ENCODE peak calls at places on chromosome 22, in eight cellular contexts. K is HepG2, V is SK-N-SH, U is HCT116, X is GM12878, Y is K562, N is endothelial cell of umbilical vein, Q is H1. D is an unnamed sample.

GRCh38 chr22:27252282-27253049 is 549.1 kb downstream of the MN1 start:
- DNase-seq in N (peak), U (no peak), Q (no peak), X (no peak), K (no peak), Y (no peak), V (no peak), D (no peak)

GRCh38 chr22:21734540-21735197 is 925 bp downstream of the YPEL1 start:
- DNase-seq in Y (peak), V (no peak), U (no peak), K (no peak), Q (no peak), X (no peak), N (peak), D (no peak)

GRCh38 chr22:37043828-37044538 is 7.6 kb upstream of the KCTD17 start:
- DNase-seq in V (peak), U (peak), N (peak), K (peak), Y (peak), Q (no peak), X (no peak), D (no peak)

GRCh38 chr22:36936362-36937116 is 23.1 kb downstream of the CSF2RB start:
- DNase-seq in V (no peak), K (no peak), U (no peak), N (no peak), Y (no peak), Q (peak), X (no peak), D (no peak)

GRCh38 chr22:26330971-26331625 is 98.0 kb upstream of the ASPHD2 start:
- DNase-seq in N (peak), U (peak), V (peak), X (peak), Q (peak), K (peak), Y (peak), D (no peak)

GRCh38 chr22:17460895-17461294 is 91.6 kb downstream of the CECR2 start:
- DNase-seq in Y (no peak), V (no peak), N (no peak), K (no peak), U (no peak), X (no peak), Q (no peak), D (no peak)

GRCh38 chr22:27206747-27207133 is 549.4 kb downstream of the MIAT start:
- DNase-seq in K (no peak), X (no peak), Y (no peak), N (no peak), U (no peak), V (no peak), Q (no peak), D (no peak)

GRCh38 chr22:23874871-23875270 is 17.2 kb downstream of the SLC2A11 start:
- DNase-seq in X (no peak), Y (no peak), K (no peak), U (no peak), N (no peak), V (no peak), Q (no peak), D (no peak)

GRCh38 chr22:45459235-45459634 is 43.4 kb upstream of the FBLN1 start:
- DNase-seq in K (no peak), V (no peak), Y (no peak), N (no peak), U (no peak), Q (no peak), X (no peak), D (no peak)

GRCh38 chr22:12601870-12602779 is 2925.9 kb upstream of the OR11H1 start:
- DNase-seq in U (no peak), Y (peak), X (no peak), Q (no peak), V (peak), K (peak), N (no peak), D (no peak)

GRCh38 chr22:17944205-17944725 is 80.1 kb downstream of the MICAL3 start:
- DNase-seq in K (no peak), Y (no peak), X (no peak), U (no peak), V (peak), Q (no peak), N (no peak), D (no peak)

GRCh38 chr22:25853078-25853477 is 111.1 kb downstream of the MYO18B start:
- DNase-seq in K (no peak), U (no peak), X (no peak), Q (no peak), Y (peak), N (no peak), V (no peak), D (no peak)

GRCh38 chr22:18114495-18114894 is 3.9 kb downstream of the TUBA8 start:
- DNase-seq in Y (no peak), N (no peak), U (no peak), Q (no peak), K (no peak), X (no peak), V (no peak), D (no peak)

GRCh38 chr22:29994027-29994715 is 86.1 kb upstream of the HORMAD2 start:
- DNase-seq in N (peak), X (no peak), Q (no peak), V (peak), Y (no peak), K (peak), U (no peak), D (no peak)

GRCh38 chr22:27075028-27075678 is 417.8 kb downstream of the MIAT start:
- DNase-seq in K (no peak), Y (no peak), X (no peak), V (no peak), U (no peak), Q (peak), N (no peak), D (no peak)

GRCh38 chr22:25623310-25623734 is 58.8 kb downstream of the GRK3 start:
- DNase-seq in N (no peak), Q (no peak), K (no peak), Y (no peak), V (no peak), U (no peak), X (peak), D (no peak)

GRCh38 chr22:31272522-31273446 is 19.5 kb downstream of the PIK3IP1 start:
- DNase-seq in Y (peak), X (no peak), V (peak), Q (peak), U (peak), K (peak), N (peak), D (no peak)

GRCh38 chr22:32636884-32637283 is 162.3 kb downstream of the FBXO7 start:
- DNase-seq in N (no peak), K (no peak), Y (no peak), Q (no peak), V (no peak), U (no peak), X (no peak), D (no peak)

GRCh38 chr22:24489011-24489410 is 6.1 kb upstream of the UPB1 start:
- DNase-seq in X (no peak), Y (no peak), N (no peak), K (no peak), V (no peak), U (no peak), Q (no peak), D (no peak)

GRCh38 chr22:38201718-38202436 is at the start of gene MAFF:
- DNase-seq in Q (peak), V (peak), U (peak), X (peak), N (peak), K (peak), Y (peak), D (no peak)

GRCh38 chr22:38201371-38201717 is 450 bp upstream of the MAFF start:
- DNase-seq in Q (no peak), N (no peak), Y (no peak), K (no peak), U (no peak), V (no peak), X (no peak), D (no peak)

GRCh38 chr22:38203855-38204497 is 2.2 kb downstream of the MAFF start:
- DNase-seq in U (no peak), N (peak), V (no peak), X (no peak), Q (no peak), K (no peak), Y (no peak), D (no peak)

GRCh38 chr22:38203090-38203810 is 1.5 kb downstream of the MAFF start:
- DNase-seq in N (peak), U (no peak), V (peak), K (peak), X (no peak), Y (peak), Q (peak), D (no peak)

DNA sequence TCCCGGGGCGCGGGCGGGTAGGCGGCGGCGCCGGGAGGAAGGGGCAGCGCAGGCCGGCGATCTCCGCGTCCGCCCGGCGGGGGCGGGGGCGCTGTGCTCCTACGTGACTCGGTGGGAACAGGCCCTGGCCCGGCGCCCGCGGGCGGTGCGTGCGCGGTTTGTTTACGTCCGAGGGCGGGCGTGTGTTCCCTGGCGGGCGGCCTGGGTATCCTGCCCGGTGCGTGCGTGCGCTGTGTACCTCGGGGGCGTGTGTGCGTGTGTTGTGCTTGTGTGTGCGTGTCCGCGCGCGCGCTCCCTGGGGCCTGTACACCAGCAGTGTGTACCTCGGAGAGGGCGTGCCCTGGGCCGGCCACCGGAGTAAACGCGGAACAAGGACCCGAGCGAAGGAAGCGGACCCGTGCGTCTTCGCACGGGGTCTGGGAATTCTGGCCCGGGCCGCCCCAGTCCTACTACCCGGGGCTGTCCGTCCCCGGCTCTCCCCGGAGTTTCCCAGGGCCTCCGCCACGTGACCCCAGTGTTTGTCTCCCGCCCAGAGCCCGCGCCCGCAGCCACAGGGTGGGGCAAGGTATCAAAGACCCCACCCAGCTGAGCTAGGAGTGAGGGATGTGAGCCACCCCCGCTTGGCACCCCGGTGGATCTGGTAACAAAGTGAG is 769 bp downstream of the MAFF start:
- DNase-seq in U (no peak), Q (peak), V (peak), N (peak), Y (no peak), K (peak), X (no peak), D (no peak)
- TF ChIP-seq POLR2AphosphoS5 in U (no peak), Q (peak), V (no peak), N (peak), Y (no peak), K (no peak), X (no peak), D (no peak)

DNA sequence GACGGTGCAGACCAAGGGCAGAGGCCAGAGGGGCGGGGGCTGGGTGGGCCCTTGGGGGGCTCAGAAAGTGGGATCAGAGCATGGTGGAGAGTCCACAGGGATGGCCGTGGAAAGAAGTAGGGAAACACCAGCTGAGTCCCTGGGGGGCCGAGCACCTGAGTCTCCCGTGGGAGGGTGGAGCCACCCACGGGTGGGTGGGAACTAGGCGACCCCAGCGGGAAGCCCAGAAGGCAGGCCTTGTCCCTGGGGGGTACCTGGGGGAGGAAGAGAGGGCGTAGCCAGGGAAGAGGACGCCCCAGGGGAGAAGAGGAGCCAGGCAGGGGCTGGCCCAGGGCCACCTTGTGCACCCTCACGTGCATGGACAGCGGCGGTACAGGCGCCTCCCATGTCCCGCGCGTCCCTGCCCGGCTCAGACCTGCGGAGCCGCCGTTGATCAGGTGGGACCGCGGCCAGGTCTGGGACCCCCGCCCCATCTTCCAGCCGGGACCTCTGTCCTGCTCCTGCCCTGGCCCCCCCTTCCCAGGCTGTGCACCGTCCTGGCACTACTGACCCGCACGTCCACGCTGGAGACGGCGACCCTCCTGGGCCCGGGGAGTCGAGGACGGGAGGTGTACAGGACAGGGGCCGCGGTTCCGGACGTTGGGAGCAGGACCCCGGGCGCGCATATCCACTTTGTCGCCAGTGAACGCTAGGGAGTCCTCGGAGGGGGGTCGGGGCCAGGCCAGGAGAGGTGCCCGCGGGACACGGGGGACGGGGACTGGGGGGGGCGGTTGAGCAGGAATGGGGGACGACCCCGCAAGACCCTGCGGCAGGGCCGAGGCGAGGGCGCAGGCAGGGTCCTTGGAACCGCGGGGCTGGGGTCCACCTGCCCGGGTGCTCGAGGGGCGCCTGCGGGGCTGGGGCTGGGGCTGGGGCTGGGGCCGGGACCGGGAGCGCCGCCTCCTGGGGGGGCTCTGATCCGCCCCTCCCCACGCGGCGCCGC is 10.4 kb downstream of the CRELD2 start:
- DNase-seq in Y (no peak), X (no peak), U (no peak), Q (no peak), N (no peak), K (no peak), V (no peak), D (no peak)
- H3K4me3 ChIP-seq in Y (no peak), X (no peak), U (no peak), Q (peak), N (no peak), K (peak), V (no peak), D (peak)

GRCh38 chr22:39080052-39080762 is 3.1 kb downstream of the APOBEC3G start:
- DNase-seq in U (no peak), Y (no peak), V (no peak), Q (no peak), K (no peak), N (no peak), X (no peak), D (no peak)
- H3K9ac ChIP-seq in U (no peak), Y (no peak), V (no peak), Q (no peak), K (no peak), N (no peak), X (peak), D (no peak)

GRCh38 chr22:44288951-44289350 is 23.8 kb downstream of the SHISAL1 start:
- DNase-seq in Q (no peak), U (no peak), Y (no peak), K (peak), N (no peak), X (no peak), V (no peak), D (no peak)
- TF ChIP-seq POLR2AphosphoS5 in Q (no peak), U (no peak), Y (no peak), K (no peak), N (no peak), X (no peak), V (no peak), D (no peak)

GRCh38 chr22:40518840-40519239 is 117.7 kb downstream of the MRTFA start:
- DNase-seq in N (no peak), X (no peak), Y (no peak), U (no peak), K (no peak), Q (no peak), V (no peak), D (no peak)
- H3K4me3 ChIP-seq in N (no peak), X (peak), Y (no peak), U (no peak), K (no peak), Q (no peak), V (no peak), D (no peak)

GRCh38 chr22:42381152-42381551 is 51.1 kb downstream of the NFAM1 start:
- DNase-seq in X (no peak), K (no peak), V (no peak), Q (no peak), U (no peak), N (no peak), Y (no peak), D (no peak)
- H3K9ac ChIP-seq in X (no peak), K (no peak), V (no peak), Q (no peak), U (no peak), N (no peak), Y (no peak), D (no peak)

GRCh38 chr22:34638128-34638527 is 427.8 kb upstream of the ISX start:
- DNase-seq in X (no peak), Y (no peak), U (no peak), N (no peak), K (no peak), V (no peak), Q (no peak), D (no peak)
- TF ChIP-seq POLR2AphosphoS5 in X (no peak), Y (no peak), U (no peak), N (no peak), K (no peak), V (no peak), Q (no peak), D (no peak)

GRCh38 chr22:46774456-46775363 is 12.3 kb downstream of the TBC1D22A start:
- DNase-seq in X (no peak), N (no peak), Q (no peak), U (no peak), K (no peak), V (no peak), Y (no peak), D (no peak)
- H3K4me3 ChIP-seq in X (peak), N (no peak), Q (no peak), U (peak), K (peak), V (no peak), Y (no peak), D (peak)

GRCh38 chr22:20135265-20135664 is 3.7 kb downstream of the ZDHHC8 start:
- DNase-seq in K (no peak), X (no peak), Y (no peak), N (no peak), U (no peak), V (peak), Q (no peak), D (no peak)
- H3K9ac ChIP-seq in K (no peak), X (no peak), Y (peak), N (no peak), U (no peak), V (no peak), Q (no peak), D (no peak)

GRCh38 chr22:28799125-28799833 is 1.1 kb downstream of the XBP1 start:
- DNase-seq in N (peak), V (peak), Y (peak), K (peak), U (peak), X (no peak), Q (no peak), D (no peak)
- TF ChIP-seq POLR2AphosphoS5 in N (peak), V (peak), Y (no peak), K (peak), U (no peak), X (no peak), Q (no peak), D (no peak)

D was measured in SK-N-MC.